ENCODE peak calls at places on chromosomes 3 and 15, in seven cellular contexts. W is left ventricle myocardium superior, N is GM19239, O is myocyte, E is DND-41, S is NCI-H460, M is upper lobe of left lung. I is an unnamed sample.

GRCh38 chr15:23073890-23074631 is 34.7 kb upstream of the TUBGCP5 start:
- DNase-seq in W (peak; percentile 42), N (no peak), O (peak; percentile 41), E (peak; percentile 67), S (no peak), M (peak; percentile 34), I (no peak)

GRCh38 chr15:64137226-64137833 is 14.2 kb upstream of the SNX22 start:
- DNase-seq in W (peak; percentile 49), N (no peak), O (peak; percentile 69), E (no peak), S (no peak), M (no peak), I (no peak)

GRCh38 chr15:78739996-78740903 is 71.0 kb downstream of the ADAMTS7 start:
- DNase-seq in W (peak; percentile 66), N (no peak), O (no peak), E (peak; percentile 75), S (peak; percentile 67), M (peak; percentile 68), I (no peak)

GRCh38 chr15:45307230-45307924 is 55.3 kb downstream of the SLC28A2 start:
- DNase-seq in W (no peak), N (peak; percentile 23), O (peak; percentile 57), E (no peak), S (peak; percentile 28), M (no peak), I (peak; percentile 25)

GRCh38 chr15:82556315-82557035 is 16.2 kb upstream of the RPS17 start:
- DNase-seq in W (no peak), N (no peak), O (no peak), E (no peak), S (no peak), M (no peak), I (no peak)

GRCh38 chr3:68866157-68866556 is 66.2 kb downstream of the TAFA4 start:
- DNase-seq in W (no peak), N (no peak), O (no peak), E (no peak), S (no peak), M (no peak), I (no peak)

GRCh38 chr15:39624806-39625205 is 43.9 kb downstream of the THBS1 start:
- DNase-seq in W (peak; percentile 53), N (no peak), O (peak; percentile 80), E (no peak), S (no peak), M (peak; percentile 68), I (peak; percentile 31)

GRCh38 chr15:80489030-80489594 is 84.9 kb downstream of the ARNT2 start:
- DNase-seq in W (no peak), N (no peak), O (no peak), E (no peak), S (no peak), M (no peak), I (no peak)

GRCh38 chr15:66704019-66704782 is 2.2 kb downstream of the SMAD6 start:
- DNase-seq in W (peak; percentile 50), N (no peak), O (no peak), E (peak; percentile 45), S (no peak), M (peak; percentile 50), I (no peak)

GRCh38 chr15:70246623-70247200 is 149.0 kb upstream of the TLE3 start:
- DNase-seq in W (no peak), N (no peak), O (no peak), E (no peak), S (no peak), M (no peak), I (no peak)

GRCh38 chr3:141103503-141103902 is 52.4 kb downstream of the SPSB4 start:
- DNase-seq in W (no peak), N (no peak), O (peak; percentile 47), E (no peak), S (no peak), M (no peak), I (no peak)

GRCh38 chr15:37995461-37996347 is 61.3 kb downstream of the TMCO5A start:
- DNase-seq in W (no peak), N (no peak), O (peak; percentile 77), E (no peak), S (peak; percentile 62), M (no peak), I (peak; percentile 52)

GRCh38 chr3:114558271-114558670 is 264.4 kb downstream of the TIGIT start:
- DNase-seq in W (no peak), N (no peak), O (no peak), E (no peak), S (no peak), M (no peak), I (no peak)

GRCh38 chr3:99980606-99981005 is 133.7 kb downstream of the FILIP1L start:
- DNase-seq in W (no peak), N (no peak), O (no peak), E (no peak), S (no peak), M (no peak), I (no peak)

GRCh38 chr3:50913279-50913678 is 238.6 kb downstream of the DOCK3 start:
- DNase-seq in W (peak; percentile 51), N (no peak), O (no peak), E (no peak), S (no peak), M (peak; percentile 36), I (peak; percentile 13)

GRCh38 chr3:181726351-181727121 is 14.8 kb downstream of the SOX2 start:
- DNase-seq in W (no peak), N (no peak), O (no peak), E (no peak), S (no peak), M (no peak), I (no peak)

GRCh38 chr3:169241928-169242751 is 421.4 kb downstream of the MECOM start:
- DNase-seq in W (peak; percentile 59), N (no peak), O (peak; percentile 24), E (no peak), S (peak; percentile 4), M (peak; percentile 37), I (no peak)

GRCh38 chr15:80986487-80986886 is 3.1 kb downstream of the MESD start:
- DNase-seq in W (no peak), N (no peak), O (no peak), E (no peak), S (no peak), M (no peak), I (no peak)

GRCh38 chr15:93861413-93861812 is 369.9 kb upstream of the MCTP2 start:
- DNase-seq in W (peak; percentile 36), N (no peak), O (no peak), E (peak; percentile 67), S (no peak), M (no peak), I (no peak)

GRCh38 chr3:151985787-151986430 is 112.5 kb downstream of the SUCNR1 start:
- DNase-seq in W (no peak), N (no peak), O (no peak), E (no peak), S (no peak), M (no peak), I (no peak)

GRCh38 chr15:58352026-58352929 is 79.5 kb upstream of the LIPC start:
- DNase-seq in W (no peak), N (no peak), O (peak; percentile 23), E (no peak), S (no peak), M (no peak), I (no peak)

GRCh38 chr15:41661078-41661528 is 898 bp downstream of the MGA start:
- DNase-seq in W (no peak), N (no peak), O (no peak), E (no peak), S (no peak), M (no peak), I (no peak)

GRCh38 chr15:97177135-97177704 is 783.3 kb upstream of the ARRDC4 start:
- DNase-seq in W (no peak), N (no peak), O (no peak), E (no peak), S (no peak), M (no peak), I (no peak)

GRCh38 chr3:58173670-58174472 is 36.9 kb downstream of the DNASE1L3 start:
- DNase-seq in W (peak; percentile 78), N (peak; percentile 34), O (peak; percentile 48), E (peak; percentile 63), S (no peak), M (peak; percentile 65), I (peak; percentile 49)

GRCh38 chr15:51484781-51485180 is 137.8 kb downstream of the DMXL2 start:
- DNase-seq in W (no peak), N (no peak), O (no peak), E (no peak), S (no peak), M (no peak), I (peak; percentile 14)

GRCh38 chr3:123096701-123097100 is 29.9 kb downstream of the PDIA5 start:
- DNase-seq in W (peak; percentile 86), N (no peak), O (no peak), E (no peak), S (no peak), M (no peak), I (no peak)

GRCh38 chr3:131725414-131725813 is 222.6 kb upstream of the MRPL3 start:
- DNase-seq in W (no peak), N (no peak), O (no peak), E (no peak), S (no peak), M (no peak), I (no peak)

GRCh38 chr3:54954019-54954418 is 26.2 kb upstream of the LRTM1 start:
- DNase-seq in W (peak; percentile 28), N (no peak), O (peak; percentile 67), E (no peak), S (no peak), M (no peak), I (peak; percentile 57)

GRCh38 chr15:73936181-73936580 is 9.9 kb downstream of the LOXL1 start:
- DNase-seq in W (no peak), N (no peak), O (no peak), E (no peak), S (no peak), M (no peak), I (peak; percentile 10)

GRCh38 chr15:58758141-58758540 is 8.6 kb upstream of the ADAM10 start:
- DNase-seq in W (no peak), N (no peak), O (peak; percentile 50), E (no peak), S (no peak), M (no peak), I (no peak)

GRCh38 chr3:135851201-135852061 is 114.1 kb upstream of the PPP2R3A start:
- DNase-seq in W (no peak), N (no peak), O (peak; percentile 46), E (no peak), S (no peak), M (no peak), I (no peak)

I was measured in Caki2.